ENCODE peak calls at places on chromosomes 12 and 14, in six cellular contexts. J is right cardiac atrium, N is heart left ventricle, Q is left lung, E is body of pancreas, C is mucosa of descending colon. O is an unnamed sample.

GRCh38 chr12:96398422-96399080 is 1.7 kb downstream of the CDK17 start:
- DNase-seq in Q (no peak), J (no peak), N (no peak), E (no peak), C (no peak), O (no peak)

GRCh38 chr14:77044776-77045569 is 16.5 kb upstream of the IRF2BPL start:
- DNase-seq in J (peak; percentile 67), N (peak; percentile 62), E (peak; percentile 59), Q (no peak), C (no peak), O (peak; percentile 48)

GRCh38 chr12:38392584-38393144 is 76.1 kb downstream of the ALG10B start:
- DNase-seq in N (no peak), E (no peak), J (no peak), C (no peak), Q (no peak), O (peak; percentile 16)

GRCh38 chr14:93744176-93744575 is 44.1 kb downstream of the PRIMA1 start:
- DNase-seq in Q (no peak), C (no peak), N (no peak), J (no peak), E (no peak), O (no peak)

GRCh38 chr12:67107751-67108269 is 161.3 kb upstream of the CAND1 start:
- DNase-seq in C (no peak), E (no peak), J (no peak), Q (no peak), N (no peak), O (no peak)

GRCh38 chr14:61296707-61297502 is 15.8 kb upstream of the TMEM30B start:
- DNase-seq in Q (no peak), J (no peak), E (peak; percentile 9), C (no peak), N (no peak), O (peak; percentile 53)

GRCh38 chr14:91418387-91419043 is 895 bp upstream of the CCDC88C start:
- DNase-seq in N (peak; percentile 88), C (peak; percentile 89), J (peak; percentile 70), E (peak; percentile 62), Q (peak; percentile 94), O (peak; percentile 66)

GRCh38 chr14:101017209-101017608 is 113.7 kb upstream of the RTL1 start:
- DNase-seq in J (no peak), Q (no peak), E (no peak), C (no peak), N (no peak), O (no peak)

GRCh38 chr14:84646791-84647500 is 883.0 kb upstream of the FLRT2 start:
- DNase-seq in E (no peak), N (no peak), Q (no peak), J (no peak), C (no peak), O (no peak)

GRCh38 chr14:71668942-71669341 is 263.3 kb upstream of the RGS6 start:
- DNase-seq in E (no peak), N (no peak), C (no peak), Q (no peak), J (no peak), O (no peak)

GRCh38 chr12:131965073-131965472 is 15.3 kb downstream of the EP400 start:
- DNase-seq in N (no peak), Q (no peak), C (no peak), J (no peak), E (no peak), O (no peak)

GRCh38 chr12:93805736-93806141 is 128.6 kb downstream of the CRADD start:
- DNase-seq in E (no peak), N (no peak), C (no peak), Q (no peak), J (no peak), O (no peak)

GRCh38 chr14:23645812-23646647 is 9.9 kb downstream of the DHRS2 start:
- DNase-seq in E (no peak), N (no peak), J (no peak), C (no peak), Q (no peak), O (no peak)

DNA sequence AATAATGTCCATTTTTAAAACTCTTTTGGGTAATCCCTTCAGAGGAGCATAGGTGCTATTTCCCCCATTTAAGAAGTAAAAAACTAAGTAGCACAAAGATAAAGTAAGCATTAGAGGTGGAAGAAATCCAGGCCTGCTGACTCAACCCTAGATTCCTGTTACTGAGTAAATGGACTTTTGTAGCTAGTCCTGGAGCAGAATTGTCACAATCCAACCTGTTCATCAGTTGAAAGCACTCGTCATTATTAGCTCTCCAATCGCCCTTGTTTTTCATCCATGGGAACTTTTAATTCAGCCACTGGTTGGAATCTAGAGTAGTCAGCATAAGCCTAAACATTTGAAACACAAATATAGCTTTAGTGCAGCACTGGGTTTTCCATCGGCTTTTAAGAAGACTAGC is 139.5 kb upstream of the AMIGO2 start:
- DNase-seq in J (no peak), E (no peak), N (no peak), C (no peak), Q (no peak), O (no peak)
- H3K4me3 ChIP-seq in J (no peak overlapping the region), E (no peak overlapping the region), N (no peak overlapping the region), C (no peak overlapping the region), Q (no peak overlapping the region), O (no peak overlapping the region)

GRCh38 chr12:128891856-128892255 is 38.6 kb downstream of the GLT1D1 start:
- DNase-seq in C (no peak), N (no peak), E (no peak), J (no peak), Q (no peak), O (no peak)
- H3K4me1 ChIP-seq in C (no peaks in the 10 kb centered on the region), N (no peaks in the 10 kb centered on the region), E (no peaks in the 10 kb centered on the region), J (no peaks in the 10 kb centered on the region), Q (no peaks in the 10 kb centered on the region), O (no peaks in the 10 kb centered on the region)

DNA sequence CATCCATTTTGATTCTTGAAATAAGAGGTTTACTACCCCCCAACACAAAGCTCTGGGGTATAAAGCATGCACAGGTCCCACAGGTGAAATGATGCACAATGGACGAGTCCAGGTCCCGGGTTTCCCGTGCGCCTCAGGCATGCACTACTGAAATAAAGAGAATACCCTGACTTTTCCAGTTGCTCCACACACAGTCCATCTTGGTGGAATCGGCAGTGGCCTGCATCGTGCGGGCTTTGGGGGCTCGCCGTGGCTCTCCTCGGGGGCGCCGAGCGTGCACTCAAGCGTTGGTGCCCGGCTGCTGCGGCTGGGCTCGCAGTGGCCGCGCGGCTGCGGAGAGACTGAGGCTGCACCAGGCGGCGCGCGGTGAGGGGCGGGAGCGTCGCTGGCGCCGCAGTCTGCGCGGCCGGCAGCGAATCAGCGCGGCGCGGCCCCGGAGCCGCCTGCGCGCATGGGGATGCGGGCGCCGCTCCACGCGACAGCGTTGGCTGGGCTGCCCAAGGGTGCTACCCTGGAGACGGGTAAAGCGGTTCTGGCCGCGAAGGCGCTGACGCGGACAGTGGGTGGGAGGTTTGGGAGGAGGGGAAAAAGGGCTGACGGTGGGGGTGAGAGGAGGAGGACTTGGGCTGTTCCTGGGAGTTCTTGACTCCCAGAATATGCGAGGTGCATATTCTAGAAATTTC is 53.8 kb upstream of the CCDC175 start:
- DNase-seq in C (no peak), E (peak; percentile 4), J (no peak), N (peak; percentile 36), Q (peak; percentile 82), O (peak; percentile 32)
- H3K9me3 ChIP-seq in C (no peaks in the 10 kb centered on the region), E (no peaks in the 10 kb centered on the region), J (no peaks in the 10 kb centered on the region), N (no peaks in the 10 kb centered on the region), Q (no peaks in the 10 kb centered on the region), O (no peaks in the 10 kb centered on the region)

GRCh38 chr12:12555656-12556055 is 7.0 kb downstream of the DUSP16 start:
- DNase-seq in J (no peak), C (no peak), Q (no peak), N (no peak), E (no peak), O (no peak)
- H3K4me3 ChIP-seq in J (no peak overlapping the region), C (no peak overlapping the region), Q (no peak overlapping the region), N (no peak overlapping the region), E (no peak overlapping the region), O (no peak overlapping the region)

O was measured in hepatocyte.